ENCODE peak calls at places on chromosomes 1 and 21, in four cellular contexts. S is HepG2, C is fibroblast of mammary gland, R is foreskin fibroblast. I is an unnamed sample.

GRCh38 chr1:23679815-23680214 is 11.8 kb upstream of the RPL11 start:
- DNase-seq in S (no peak), C (no peak), R (no peak), I (no peak)

GRCh38 chr1:100583827-100584226 is 45.9 kb downstream of the GPR88 start:
- DNase-seq in S (no peak), C (no peak), R (peak), I (no peak)

GRCh38 chr1:79976287-79976686 is 969.8 kb upstream of the ADGRL4 start:
- DNase-seq in S (no peak), C (peak), R (no peak), I (no peak)

GRCh38 chr1:227885135-227885647 is 62.5 kb downstream of the WNT9A start:
- DNase-seq in S (no peak), C (no peak), R (no peak), I (no peak)

GRCh38 chr21:43345746-43346409 is 81.1 kb downstream of the SIK1 start:
- DNase-seq in S (peak), C (peak), R (peak), I (no peak)

GRCh38 chr1:14634497-14634896 is 36.0 kb downstream of the KAZN start:
- DNase-seq in S (no peak), C (no peak), R (no peak), I (no peak)

GRCh38 chr1:207872655-207873054 is 38.3 kb downstream of the CD34 start:
- DNase-seq in S (no peak), C (no peak), R (no peak), I (no peak)

GRCh38 chr1:23344987-23345472 is 946 bp upstream of the HNRNPR start:
- DNase-seq in S (no peak), C (peak), R (no peak), I (no peak)

GRCh38 chr1:151144474-151145157 is 1.8 kb downstream of the SEMA6C start:
- DNase-seq in S (no peak), C (no peak), R (peak), I (no peak)

GRCh38 chr1:202964755-202965440 is 2.2 kb downstream of the CYB5R1 start:
- DNase-seq in S (no peak), C (no peak), R (no peak), I (no peak)

GRCh38 chr1:164588388-164589341 is 29.7 kb downstream of the PBX1 start:
- DNase-seq in S (no peak), C (peak), R (peak), I (peak)

GRCh38 chr1:1527092-1527816 is 13.2 kb downstream of the TMEM240 start:
- DNase-seq in S (no peak), C (no peak), R (no peak), I (no peak)

GRCh38 chr1:222754386-222755139 is 17.6 kb downstream of the FAM177B start:
- DNase-seq in S (no peak), C (peak), R (peak), I (no peak)

GRCh38 chr1:91502882-91503184 is 2.2 kb downstream of the CDC7 start:
- DNase-seq in S (peak), C (peak), R (peak), I (no peak)

GRCh38 chr1:235410467-235410866 is 43.2 kb downstream of the TBCE start:
- DNase-seq in S (no peak), C (no peak), R (no peak), I (no peak)

GRCh38 chr1:223720987-223721591 is 8.8 kb downstream of the CAPN2 start:
- DNase-seq in S (no peak), C (peak), R (peak), I (no peak)

GRCh38 chr1:3350441-3351261 is 103.8 kb upstream of the ARHGEF16 start:
- DNase-seq in S (peak), C (peak), R (no peak), I (no peak)

GRCh38 chr1:98919211-98919610 is 85.5 kb downstream of the PLPPR5 start:
- DNase-seq in S (no peak), C (peak), R (no peak), I (no peak)

GRCh38 chr1:162680419-162681126 is 48.3 kb downstream of the DDR2 start:
- DNase-seq in S (peak), C (peak), R (peak), I (no peak)

GRCh38 chr1:85473390-85473789 is 8.4 kb upstream of the DDAH1 start:
- DNase-seq in S (peak), C (peak), R (peak), I (no peak)

GRCh38 chr1:23291706-23292105 is 52.4 kb downstream of the HNRNPR start:
- DNase-seq in S (no peak), C (no peak), R (no peak), I (no peak)

GRCh38 chr1:54396280-54396903 is 9.8 kb downstream of the SSBP3 start:
- DNase-seq in S (no peak), C (no peak), R (no peak), I (no peak)

GRCh38 chr1:47582891-47583608 is 145.2 kb downstream of the FOXD2 start:
- DNase-seq in S (no peak), C (no peak), R (no peak), I (no peak)

GRCh38 chr1:58592521-58593134 is 15.6 kb upstream of the TACSTD2 start:
- DNase-seq in S (no peak), C (peak), R (peak), I (no peak)

GRCh38 chr1:155086856-155087535 is 8.4 kb downstream of the EFNA3 start:
- DNase-seq in S (no peak), C (no peak), R (no peak), I (no peak)

GRCh38 chr1:96309783-96310182 is 411.8 kb upstream of the PTBP2 start:
- DNase-seq in S (no peak), C (peak), R (peak), I (no peak)

GRCh38 chr1:23400324-23401110 is 24.0 kb downstream of the TCEA3 start:
- DNase-seq in S (no peak), C (peak), R (peak), I (no peak)

GRCh38 chr1:55214903-55215193 is 316 bp downstream of the USP24 start:
- DNase-seq in S (no peak), C (peak), R (no peak), I (peak)

GRCh38 chr21:33840771-33841170 is 74.8 kb downstream of the ATP5PO start:
- DNase-seq in S (no peak), C (no peak), R (no peak), I (no peak)

GRCh38 chr1:165144757-165145397 is 211.6 kb downstream of the LMX1A start:
- DNase-seq in S (peak), C (peak), R (peak), I (peak)

GRCh38 chr21:43340491-43341348 is 86.2 kb downstream of the SIK1 start:
- DNase-seq in S (no peak), C (peak), R (peak), I (peak)

DNA sequence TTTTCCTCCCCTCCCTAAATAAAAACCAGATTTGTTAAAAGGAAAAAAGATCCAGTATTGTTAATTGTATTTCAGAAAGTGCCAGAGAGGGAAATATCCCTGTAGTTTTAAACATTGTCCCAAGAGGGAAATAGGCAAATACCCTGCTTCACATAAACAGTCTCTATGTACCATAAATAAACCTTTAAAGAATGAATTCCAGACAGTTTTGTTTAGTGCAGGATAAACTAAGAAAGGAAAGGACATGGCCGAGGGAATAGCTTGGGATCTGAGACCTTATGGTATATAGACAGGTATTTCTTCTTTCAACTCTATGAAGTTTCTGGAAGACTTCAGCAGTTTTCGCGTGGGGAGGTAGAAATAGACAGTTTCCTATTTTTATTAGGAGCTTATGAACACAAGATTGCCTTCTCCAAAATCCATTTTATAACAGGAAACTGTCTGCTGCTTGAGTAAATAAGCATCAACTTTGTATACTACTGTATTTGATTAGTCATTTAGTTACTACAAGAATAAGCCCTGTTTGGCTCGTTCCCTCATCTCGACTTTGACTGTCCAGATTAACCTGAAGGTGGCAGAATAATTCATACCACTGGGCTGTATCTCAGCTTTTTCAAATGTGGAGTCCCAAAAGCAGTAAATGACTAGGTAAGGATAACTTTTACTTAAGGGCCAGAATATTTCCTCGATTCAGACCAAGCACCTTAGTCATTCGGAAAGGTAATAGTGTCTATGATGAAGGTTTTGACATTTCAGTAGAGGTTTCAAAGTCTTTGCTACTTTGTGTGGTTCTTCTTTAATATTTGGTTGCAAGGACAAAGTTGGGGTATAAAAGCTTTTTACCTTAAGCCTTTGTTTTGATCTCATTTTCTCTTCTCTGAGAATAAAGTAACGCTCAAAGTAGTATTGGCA is 177.5 kb downstream of the VPS13D start:
- DNase-seq in S (peak), C (peak), R (peak), I (no peak)
- TF ChIP-seq CTCF in S (peak), C (peak), R (peak), I (no peak)

GRCh38 chr1:72846891-72847290 is 564.6 kb upstream of the NEGR1 start:
- DNase-seq in S (no peak), C (no peak), R (no peak), I (no peak)

GRCh38 chr1:72848997-72849396 is 566.7 kb upstream of the NEGR1 start:
- DNase-seq in S (no peak), C (no peak), R (no peak), I (no peak)

GRCh38 chr1:72846476-72846875 is 564.1 kb upstream of the NEGR1 start:
- DNase-seq in S (no peak), C (no peak), R (no peak), I (no peak)

GRCh38 chr1:72845981-72846380 is 563.6 kb upstream of the NEGR1 start:
- DNase-seq in S (no peak), C (no peak), R (no peak), I (no peak)

GRCh38 chr1:72845342-72845741 is 563.0 kb upstream of the NEGR1 start:
- DNase-seq in S (peak), C (peak), R (no peak), I (no peak)
- TF ChIP-seq CTCF in S (peak), C (peak), R (peak), I (no peak)

GRCh38 chr1:68322837-68323687 is 90.7 kb upstream of the WLS start:
- DNase-seq in S (no peak), C (peak), R (peak), I (no peak)

GRCh38 chr1:68319907-68320306 is 87.6 kb upstream of the WLS start:
- DNase-seq in S (no peak), C (no peak), R (no peak), I (no peak)

GRCh38 chr1:68322096-68322495 is 89.8 kb upstream of the WLS start:
- DNase-seq in S (no peak), C (peak), R (peak), I (no peak)

GRCh38 chr1:68320349-68320748 is 88.0 kb upstream of the WLS start:
- DNase-seq in S (no peak), C (no peak), R (no peak), I (no peak)

GRCh38 chr1:68321084-68321685 is 88.9 kb upstream of the WLS start:
- DNase-seq in S (peak), C (no peak), R (peak), I (peak)
- TF ChIP-seq CTCF in S (peak), C (peak), R (peak), I (peak)

DNA sequence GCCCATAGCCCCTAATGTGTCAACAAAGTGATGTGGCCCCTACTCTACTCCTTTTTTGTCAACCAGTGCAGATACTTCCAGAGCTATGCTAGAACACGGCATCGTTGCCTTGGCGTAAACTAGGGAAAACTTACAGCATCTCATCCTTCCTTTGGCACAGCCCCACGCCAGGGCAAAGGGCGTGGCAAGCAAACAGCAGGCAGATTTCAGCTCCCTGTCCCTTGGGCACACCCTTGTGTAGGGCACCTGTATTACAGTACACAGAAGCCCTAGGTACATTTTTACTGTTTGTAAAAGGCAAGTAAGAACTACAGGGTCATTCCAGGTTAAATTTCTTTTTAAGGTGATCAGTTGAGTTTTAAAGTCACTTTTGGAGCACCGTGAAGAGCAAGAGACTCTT is 29.3 kb downstream of the PRDX6 start:
- DNase-seq in S (peak), C (no peak), R (no peak), I (no peak)
- TF ChIP-seq CTCF in S (peak), C (no peak), R (no peak), I (no peak)

DNA sequence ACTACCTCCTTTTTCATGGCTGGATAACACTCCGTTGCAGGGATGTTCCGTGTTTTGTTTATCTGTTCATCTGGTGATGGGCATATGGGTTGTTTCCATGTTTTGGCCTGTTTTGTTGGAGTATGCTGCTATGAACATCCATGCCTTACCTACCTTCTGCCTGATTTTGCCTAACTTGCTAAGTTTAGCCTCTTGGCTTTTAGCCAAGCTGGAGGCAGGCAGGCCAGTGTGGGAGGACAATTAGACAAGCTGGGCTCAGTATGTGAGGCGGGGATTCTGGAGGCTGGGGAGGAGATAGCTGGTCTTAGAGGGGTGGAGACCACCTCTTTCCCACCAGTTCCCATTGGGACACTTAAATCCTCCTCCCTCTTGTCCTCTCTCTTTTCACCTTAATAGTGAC is 98.4 kb upstream of the WNT4 start:
- DNase-seq in S (no peak), C (no peak), R (no peak), I (no peak)
- TF ChIP-seq CTCF in S (no peak), C (no peak), R (no peak), I (no peak)

GRCh38 chr21:45385549-45386050 is 19.4 kb upstream of the COL18A1 start:
- DNase-seq in S (no peak), C (no peak), R (no peak), I (peak)

GRCh38 chr21:45387506-45387905 is 17.5 kb upstream of the COL18A1 start:
- DNase-seq in S (no peak), C (no peak), R (no peak), I (no peak)

GRCh38 chr21:45388011-45388521 is 16.9 kb upstream of the COL18A1 start:
- DNase-seq in S (no peak), C (no peak), R (no peak), I (peak)

GRCh38 chr21:45386336-45386727 is 18.6 kb upstream of the COL18A1 start:
- DNase-seq in S (no peak), C (no peak), R (no peak), I (peak)

GRCh38 chr21:45386728-45387371 is 18.1 kb upstream of the COL18A1 start:
- DNase-seq in S (no peak), C (peak), R (peak), I (peak)
- TF ChIP-seq CTCF in S (peak), C (peak), R (peak), I (no peak)

DNA sequence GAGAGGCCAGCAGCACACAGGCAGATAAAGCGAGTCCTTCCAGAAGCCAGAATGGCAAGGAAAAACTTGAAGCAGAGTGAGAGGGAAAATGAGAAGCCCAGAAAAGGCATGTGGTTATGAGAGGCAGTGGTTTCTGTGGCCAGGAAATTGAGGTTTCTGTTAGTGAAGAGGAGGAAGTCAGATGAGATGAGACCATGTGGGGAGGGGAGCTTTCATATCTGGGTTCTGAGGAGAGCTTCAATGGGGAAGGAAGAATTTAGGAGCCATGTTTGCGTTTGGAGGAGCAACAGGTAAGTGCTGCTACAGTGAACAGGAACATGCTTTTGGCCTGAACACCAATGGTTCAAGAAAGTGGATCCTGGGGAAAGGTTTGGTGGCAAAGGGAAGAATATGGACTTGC is 6.1 kb upstream of the CD1A start:
- DNase-seq in S (no peak), C (no peak), R (no peak), I (no peak)
- TF ChIP-seq CTCF in S (no peak), C (no peak), R (no peak), I (no peak)

DNA sequence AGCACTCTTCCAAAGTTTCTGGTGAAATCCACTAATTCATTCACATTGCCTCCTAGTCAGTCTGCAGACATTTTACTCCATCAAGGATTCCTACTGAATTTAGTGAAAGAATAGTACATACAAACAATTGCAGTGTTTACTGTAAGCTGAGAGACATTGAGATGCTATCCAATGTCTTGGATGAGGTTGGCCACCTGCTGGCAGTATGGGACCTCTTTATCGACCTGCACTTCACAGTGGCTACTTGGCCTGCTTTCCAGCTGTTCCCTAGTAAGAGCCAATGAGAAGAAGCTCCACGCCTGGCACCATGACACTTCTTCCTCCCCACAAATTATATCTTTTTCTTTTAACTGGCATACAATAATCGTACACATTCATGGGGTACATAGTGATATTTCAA is 51.5 kb upstream of the LRIF1 start:
- DNase-seq in S (peak), C (no peak), R (no peak), I (no peak)
- TF ChIP-seq CTCF in S (peak), C (no peak), R (no peak), I (no peak)

GRCh38 chr1:6435547-6435946 is 11.0 kb downstream of the ESPN start:
- DNase-seq in S (no peak), C (no peak), R (no peak), I (no peak)
- TF ChIP-seq CTCF in S (no peak), C (no peak), R (no peak), I (no peak)

I was measured in mesothelial cell of epicardium.